ENCODE peak calls at places on chromosomes 4 and X, in eight cellular contexts. One of them, this sample, is unnamed.

GRCh38 chr4:31156221-31156620 is 436.1 kb downstream of the PCDH7 start:
- DNase-seq in mesendoderm: no peak
- DNase-seq in BJ: no peak
- DNase-seq in EH: no peak
- DNase-seq in AG08395: no peak
- DNase-seq in lower leg skin: no peak
- DNase-seq in activated naive CD8-positive, alpha-beta T cell treated with anti-CD3 and anti-CD28 coated beads, Interleukin-2, amount 50 U/mL, for 24 hours: no peak
- DNase-seq in Peyer's patch: no peak
- DNase-seq in this sample: no peak

GRCh38 chr4:36386691-36387090 is 105.3 kb downstream of the DTHD1 start:
- DNase-seq in activated naive CD8-positive, alpha-beta T cell treated with anti-CD3 and anti-CD28 coated beads, Interleukin-2, amount 50 U/mL, for 24 hours: no peak
- DNase-seq in mesendoderm: no peak
- DNase-seq in AG08395: no peak
- DNase-seq in Peyer's patch: no peak
- DNase-seq in EH: no peak
- DNase-seq in BJ: no peak
- DNase-seq in lower leg skin: no peak
- DNase-seq in this sample: no peak

GRCh38 chrX:65933085-65933589 is 106.7 kb downstream of the VSIG4 start:
- DNase-seq in mesendoderm: no peak
- DNase-seq in lower leg skin: no peak
- DNase-seq in BJ: no peak
- DNase-seq in EH: no peak
- DNase-seq in Peyer's patch: no peak
- DNase-seq in activated naive CD8-positive, alpha-beta T cell treated with anti-CD3 and anti-CD28 coated beads, Interleukin-2, amount 50 U/mL, for 24 hours: no peak
- DNase-seq in AG08395: no peak
- DNase-seq in this sample: no peak

GRCh38 chr4:111849726-111850284 is 295.4 kb upstream of the FAM241A start:
- DNase-seq in BJ: peak
- DNase-seq in Peyer's patch: no peak
- DNase-seq in activated naive CD8-positive, alpha-beta T cell treated with anti-CD3 and anti-CD28 coated beads, Interleukin-2, amount 50 U/mL, for 24 hours: no peak
- DNase-seq in AG08395: no peak
- DNase-seq in mesendoderm: no peak
- DNase-seq in EH: peak
- DNase-seq in lower leg skin: no peak
- DNase-seq in this sample: no peak

GRCh38 chrX:29690061-29690460 is 525.3 kb upstream of the MAGEB2 start:
- DNase-seq in BJ: no peak
- DNase-seq in mesendoderm: no peak
- DNase-seq in lower leg skin: no peak
- DNase-seq in Peyer's patch: no peak
- DNase-seq in activated naive CD8-positive, alpha-beta T cell treated with anti-CD3 and anti-CD28 coated beads, Interleukin-2, amount 50 U/mL, for 24 hours: no peak
- DNase-seq in AG08395: no peak
- DNase-seq in EH: peak
- DNase-seq in this sample: no peak

GRCh38 chr4:149173241-149174013 is 642.2 kb downstream of the IQCM start:
- DNase-seq in mesendoderm: no peak
- DNase-seq in lower leg skin: no peak
- DNase-seq in EH: no peak
- DNase-seq in activated naive CD8-positive, alpha-beta T cell treated with anti-CD3 and anti-CD28 coated beads, Interleukin-2, amount 50 U/mL, for 24 hours: no peak
- DNase-seq in AG08395: no peak
- DNase-seq in BJ: no peak
- DNase-seq in Peyer's patch: no peak
- DNase-seq in this sample: no peak

GRCh38 chrX:71143508-71143907 is 1.1 kb upstream of the NLGN3 start:
- DNase-seq in BJ: no peak
- DNase-seq in AG08395: peak
- DNase-seq in mesendoderm: no peak
- DNase-seq in lower leg skin: no peak
- DNase-seq in EH: peak
- DNase-seq in activated naive CD8-positive, alpha-beta T cell treated with anti-CD3 and anti-CD28 coated beads, Interleukin-2, amount 50 U/mL, for 24 hours: no peak
- DNase-seq in Peyer's patch: no peak
- DNase-seq in this sample: peak

GRCh38 chr4:118557298-118557851 is 127.8 kb upstream of the METTL14 start:
- DNase-seq in activated naive CD8-positive, alpha-beta T cell treated with anti-CD3 and anti-CD28 coated beads, Interleukin-2, amount 50 U/mL, for 24 hours: no peak
- DNase-seq in lower leg skin: no peak
- DNase-seq in AG08395: peak
- DNase-seq in mesendoderm: peak
- DNase-seq in Peyer's patch: no peak
- DNase-seq in EH: peak
- DNase-seq in BJ: peak
- DNase-seq in this sample: peak

GRCh38 chr4:87745058-87745842 is 54.1 kb upstream of the IBSP start:
- DNase-seq in AG08395: no peak
- DNase-seq in mesendoderm: peak
- DNase-seq in lower leg skin: no peak
- DNase-seq in BJ: no peak
- DNase-seq in activated naive CD8-positive, alpha-beta T cell treated with anti-CD3 and anti-CD28 coated beads, Interleukin-2, amount 50 U/mL, for 24 hours: no peak
- DNase-seq in Peyer's patch: no peak
- DNase-seq in EH: peak
- DNase-seq in this sample: no peak

GRCh38 chrX:53300157-53300556 is 18.8 kb upstream of the IQSEC2 start:
- DNase-seq in lower leg skin: no peak
- DNase-seq in Peyer's patch: peak
- DNase-seq in activated naive CD8-positive, alpha-beta T cell treated with anti-CD3 and anti-CD28 coated beads, Interleukin-2, amount 50 U/mL, for 24 hours: no peak
- DNase-seq in BJ: no peak
- DNase-seq in mesendoderm: no peak
- DNase-seq in AG08395: no peak
- DNase-seq in EH: no peak
- DNase-seq in this sample: no peak

GRCh38 chr4:168141733-168142132 is 49.4 kb downstream of the ANXA10 start:
- DNase-seq in lower leg skin: no peak
- DNase-seq in activated naive CD8-positive, alpha-beta T cell treated with anti-CD3 and anti-CD28 coated beads, Interleukin-2, amount 50 U/mL, for 24 hours: no peak
- DNase-seq in EH: no peak
- DNase-seq in BJ: no peak
- DNase-seq in mesendoderm: no peak
- DNase-seq in Peyer's patch: no peak
- DNase-seq in AG08395: no peak
- DNase-seq in this sample: no peak

This sample was measured in NCI-H2029 treated with DMSO at 0.1 percent for 48 hours.